ENCODE peak calls at places on chromosomes 12 and 14, in five cellular contexts. L is cardiac fibroblast, P is fibroblast of mammary gland, E is SK-N-SH, I is ovary. N is an unnamed sample.

GRCh38 chr14:37027188-37027824 is 145.1 kb downstream of the SLC25A21 start:
- DNase-seq in L (no peak), P (peak), E (no peak), I (no peak), N (no peak)

GRCh38 chr12:126998747-126999285 is 1268.2 kb upstream of the TMEM132C start:
- DNase-seq in L (peak), P (no peak), E (no peak), I (no peak), N (no peak)

GRCh38 chr14:101731187-101732080 is 30.1 kb upstream of the PPP2R5C start:
- DNase-seq in L (peak), P (peak), E (no peak), I (no peak), N (peak)

GRCh38 chr12:17076335-17076734 is 470.4 kb upstream of the LMO3 start:
- DNase-seq in L (no peak), P (no peak), E (no peak), I (no peak), N (no peak)

GRCh38 chr14:24095196-24096068 is 1.3 kb downstream of the PCK2 start:
- DNase-seq in L (peak), P (peak), E (peak), I (peak), N (peak)

GRCh38 chr14:61812347-61813100 is 50.3 kb downstream of the SNAPC1 start:
- DNase-seq in L (peak), P (no peak), E (peak), I (peak), N (no peak)

GRCh38 chr12:22313276-22313995 is 21.1 kb downstream of the ST8SIA1 start:
- DNase-seq in L (peak), P (no peak), E (no peak), I (no peak), N (peak)

GRCh38 chr12:31588976-31589375 is 2.0 kb downstream of the DENND5B start:
- DNase-seq in L (peak), P (peak), E (no peak), I (no peak), N (peak)

GRCh38 chr14:92491782-92492181 is 21.8 kb upstream of the RIN3 start:
- DNase-seq in L (no peak), P (no peak), E (no peak), I (no peak), N (no peak)

GRCh38 chr14:49051328-49052060 is 534.7 kb downstream of the RPS29 start:
- DNase-seq in L (no peak), P (peak), E (no peak), I (no peak), N (no peak)

GRCh38 chr12:29149691-29150382 is 759 bp downstream of the FAR2 start:
- DNase-seq in L (no peak), P (no peak), E (no peak), I (no peak), N (no peak)

GRCh38 chr14:73754911-73755360 is 40.8 kb upstream of the PNMA1 start:
- DNase-seq in L (peak), P (peak), E (peak), I (peak), N (peak)

GRCh38 chr14:100065942-100066574 is 836 bp downstream of the EVL start:
- DNase-seq in L (no peak), P (peak), E (no peak), I (no peak), N (no peak)

GRCh38 chr12:4269279-4269991 is 4.1 kb upstream of the CCND2 start:
- DNase-seq in L (peak), P (peak), E (peak), I (peak), N (no peak)

GRCh38 chr12:46407360-46407759 is 34.8 kb upstream of the SLC38A2 start:
- DNase-seq in L (no peak), P (no peak), E (no peak), I (no peak), N (no peak)

GRCh38 chr14:20626274-20626673 is 15.2 kb downstream of the OR6S1 start:
- DNase-seq in L (no peak), P (no peak), E (no peak), I (no peak), N (no peak)

GRCh38 chr14:62885451-62885850 is 159.8 kb downstream of the KCNH5 start:
- DNase-seq in L (no peak), P (no peak), E (no peak), I (no peak), N (no peak)

GRCh38 chr14:58751788-58752187 is 114.0 kb downstream of the DACT1 start:
- DNase-seq in L (no peak), P (no peak), E (no peak), I (no peak), N (no peak)

GRCh38 chr12:116885496-116885895 is 4.3 kb upstream of the HRK start:
- DNase-seq in L (peak), P (no peak), E (no peak), I (no peak), N (no peak)

GRCh38 chr14:24398943-24399801 is at the start of gene NYNRIN:
- DNase-seq in L (no peak), P (peak), E (peak), I (peak), N (no peak)

GRCh38 chr14:32078030-32078793 is 1.1 kb downstream of the ARHGAP5 start:
- DNase-seq in L (peak), P (peak), E (peak), I (peak), N (peak)

GRCh38 chr12:8698132-8698829 is 490 bp downstream of the RIMKLB start:
- DNase-seq in L (peak), P (peak), E (peak), I (peak), N (peak)

GRCh38 chr14:92986254-92987147 is 63.6 kb downstream of the CHGA start:
- DNase-seq in L (peak), P (peak), E (peak), I (peak), N (peak)

GRCh38 chr12:113769322-113769721 is 196.8 kb downstream of the RBM19 start:
- DNase-seq in L (no peak), P (no peak), E (no peak), I (no peak), N (no peak)

GRCh38 chr12:78121969-78122610 is 291.4 kb downstream of the NAV3 start:
- DNase-seq in L (no peak), P (peak), E (no peak), I (no peak), N (no peak)

GRCh38 chr14:68785817-68786490 is 6.9 kb downstream of the ZFP36L1 start:
- DNase-seq in L (peak), P (peak), E (no peak), I (peak), N (peak)

GRCh38 chr14:105855893-105856675 is 329.7 kb downstream of the TMEM121 start:
- DNase-seq in L (no peak), P (no peak), E (no peak), I (peak), N (no peak)

GRCh38 chr14:63922696-63923421 is 70.1 kb downstream of the SYNE2 start:
- DNase-seq in L (peak), P (no peak), E (no peak), I (no peak), N (peak)

GRCh38 chr12:88167384-88167783 is 25.3 kb downstream of the TMTC3 start:
- DNase-seq in L (no peak), P (no peak), E (no peak), I (no peak), N (no peak)

GRCh38 chr14:82182646-82183045 is 649.0 kb upstream of the SEL1L start:
- DNase-seq in L (no peak), P (no peak), E (no peak), I (no peak), N (no peak)

GRCh38 chr12:67085699-67086098 is 183.5 kb upstream of the CAND1 start:
- DNase-seq in L (no peak), P (no peak), E (no peak), I (no peak), N (no peak)

GRCh38 chr12:67086116-67086515 is 183.0 kb upstream of the CAND1 start:
- DNase-seq in L (no peak), P (no peak), E (no peak), I (no peak), N (no peak)

GRCh38 chr12:67088401-67089118 is 180.6 kb upstream of the CAND1 start:
- DNase-seq in L (no peak), P (no peak), E (no peak), I (no peak), N (no peak)

GRCh38 chr12:67091678-67092077 is 177.5 kb upstream of the CAND1 start:
- DNase-seq in L (no peak), P (no peak), E (no peak), I (no peak), N (peak)

DNA sequence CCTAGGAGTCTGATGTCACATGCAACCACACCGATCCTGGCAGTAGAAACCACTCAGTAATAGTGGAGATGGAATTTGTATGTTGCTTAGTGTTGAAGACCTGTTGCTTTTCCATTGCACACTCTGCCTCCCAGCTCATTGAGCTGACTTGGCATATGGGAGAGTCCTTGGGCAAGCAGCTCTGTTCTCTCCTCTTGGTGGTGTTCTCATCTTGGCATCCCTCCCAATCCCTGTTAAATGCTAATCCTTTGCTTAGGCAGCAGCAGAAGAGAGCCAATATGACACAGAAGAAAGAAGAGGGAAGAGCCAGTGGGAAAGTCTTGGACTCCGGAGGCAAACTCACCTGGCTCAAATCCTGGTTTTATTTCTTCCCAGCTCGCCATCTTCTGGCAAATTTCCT is 178.0 kb upstream of the CAND1 start:
- DNase-seq in L (no peak), P (no peak), E (no peak), I (no peak), N (peak)
- TF ChIP-seq CTCF in L (no peak), P (no peak), E (no peak), I (no peak), N (no peak)

GRCh38 chr12:118034429-118035193 is 18.1 kb downstream of the RFC5 start:
- DNase-seq in L (peak), P (peak), E (peak), I (no peak), N (peak)

GRCh38 chr12:118035194-118036041 is 18.9 kb downstream of the RFC5 start:
- DNase-seq in L (peak), P (peak), E (peak), I (no peak), N (no peak)

GRCh38 chr12:118036672-118037411 is 20.3 kb downstream of the RFC5 start:
- DNase-seq in L (no peak), P (no peak), E (no peak), I (no peak), N (no peak)

GRCh38 chr12:118042091-118042490 is 18.9 kb downstream of the WSB2 start:
- DNase-seq in L (no peak), P (no peak), E (no peak), I (no peak), N (no peak)

GRCh38 chr12:118038122-118038521 is 21.6 kb downstream of the RFC5 start:
- DNase-seq in L (no peak), P (no peak), E (no peak), I (no peak), N (no peak)
- TF ChIP-seq CTCF in L (no peak), P (no peak), E (no peak), I (no peak), N (no peak)

GRCh38 chr14:70585221-70585620 is 15.2 kb downstream of the MED6 start:
- DNase-seq in L (peak), P (peak), E (no peak), I (no peak), N (no peak)
- TF ChIP-seq CTCF in L (no peak), P (peak), E (no peak), I (no peak), N (no peak)

DNA sequence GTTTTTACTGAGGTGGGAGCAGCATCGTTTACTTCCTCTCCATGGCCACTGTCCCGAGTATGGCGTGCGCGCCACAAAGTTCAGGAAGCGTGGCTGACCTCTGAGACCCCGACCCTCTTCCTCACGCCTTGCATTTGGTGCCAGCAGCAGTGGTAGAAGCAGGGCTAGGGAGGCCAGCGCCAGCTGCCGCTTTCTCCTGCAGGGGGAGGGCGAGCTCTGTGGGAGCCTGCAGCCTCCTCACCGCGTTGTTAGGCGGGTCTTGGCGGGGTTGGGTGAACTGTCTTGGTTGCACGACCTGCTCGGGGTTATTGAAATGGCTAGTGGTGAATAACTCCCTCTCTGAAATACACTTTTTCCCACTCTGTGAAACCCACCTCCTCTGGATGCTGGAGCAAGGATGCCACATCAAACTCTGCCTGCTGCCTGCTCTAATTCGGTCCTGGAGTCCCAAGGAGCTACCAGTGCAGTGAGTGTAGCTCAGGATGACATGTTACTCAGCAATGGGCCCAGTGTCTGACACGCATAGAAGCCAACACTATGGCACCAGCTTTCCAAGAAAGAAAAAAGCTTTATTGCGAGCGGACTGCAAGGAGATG is 22.3 kb upstream of the TDRD9 start:
- DNase-seq in L (no peak), P (no peak), E (peak), I (no peak), N (no peak)
- TF ChIP-seq CTCF in L (peak), P (no peak), E (no peak), I (no peak), N (no peak)

DNA sequence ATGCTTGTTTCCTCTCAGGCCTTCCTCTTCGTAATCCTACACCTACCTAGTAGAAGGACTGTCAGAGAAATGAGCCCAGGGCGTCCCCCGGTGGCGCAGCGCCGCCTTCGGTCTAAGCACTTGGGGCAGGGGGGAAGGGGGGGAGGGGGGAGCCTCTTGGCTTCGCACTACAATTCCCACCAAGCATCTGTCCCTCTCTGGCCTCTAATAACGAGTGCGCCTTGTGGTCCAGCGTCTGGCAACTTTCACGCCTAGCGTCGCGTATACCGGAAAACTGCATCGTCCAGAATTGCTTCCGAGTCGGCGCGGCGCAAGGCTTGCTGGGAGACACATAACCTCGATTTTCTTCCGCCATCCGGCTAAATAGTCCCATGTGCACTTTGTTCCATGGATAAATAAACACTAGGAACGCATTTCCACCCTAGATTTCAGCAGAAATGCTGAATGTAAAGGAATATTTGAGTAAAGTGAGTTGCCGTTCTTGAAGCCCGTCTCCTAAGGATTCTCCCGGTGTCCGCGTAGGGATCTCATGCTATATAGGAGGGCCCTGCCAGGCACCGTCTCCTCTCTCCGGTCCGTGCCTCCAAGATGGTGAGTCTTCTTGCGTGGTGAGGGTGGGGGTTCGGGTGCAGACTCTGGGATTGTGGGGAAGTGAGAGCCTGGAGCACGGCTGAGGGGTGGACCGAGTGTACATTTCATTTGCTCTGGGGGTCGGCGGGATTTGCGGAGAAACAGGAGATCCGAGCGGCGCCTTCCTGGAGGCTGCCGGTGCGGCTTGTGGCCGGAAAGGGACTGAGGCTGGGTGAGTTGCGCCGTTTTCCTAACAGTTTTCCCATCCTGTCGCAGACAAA is at the start of gene RPS26:
- DNase-seq in L (peak), P (peak), E (peak), I (peak), N (peak)
- TF ChIP-seq CTCF in L (peak), P (peak), E (peak), I (peak), N (peak)